ENCODE peak calls at places on chromosome 11, in four cellular contexts. J is Karpas-422, U is right cardiac atrium, N is stomach. Q is an unnamed sample.

GRCh38 chr11:74055938-74056337 is 47.1 kb upstream of the UCP3 start:
- DNase-seq in J (no peak), N (no peak), U (no peak), Q (peak; percentile 83)

GRCh38 chr11:78022397-78023396 is at the start of gene KCTD14:
- DNase-seq in J (no peak), N (peak; percentile 75), U (peak; percentile 74), Q (no peak)

GRCh38 chr11:119376197-119376847 is 5.2 kb downstream of the USP2 start:
- DNase-seq in U (peak; percentile 80), J (no peak), N (peak; percentile 84), Q (peak; percentile 69)

GRCh38 chr11:130937051-130937450 is 20.8 kb upstream of the SNX19 start:
- DNase-seq in N (no peak), J (no peak), U (no peak), Q (peak; percentile 60)

GRCh38 chr11:75270896-75271415 is 30.4 kb downstream of the TPBGL start:
- DNase-seq in U (peak; percentile 22), N (no peak), J (peak; percentile 63), Q (peak; percentile 34)

GRCh38 chr11:125279680-125280079 is 115.1 kb downstream of the PKNOX2 start:
- DNase-seq in N (no peak), J (no peak), U (no peak), Q (no peak)

GRCh38 chr11:75113049-75113448 is 16.4 kb upstream of the OR2AT4 start:
- DNase-seq in U (no peak), N (no peak), J (no peak), Q (no peak)

GRCh38 chr11:15336016-15336415 is 221.3 kb downstream of the INSC start:
- DNase-seq in J (no peak), U (no peak), N (no peak), Q (peak; percentile 26)

GRCh38 chr11:26849009-26849408 is 127.1 kb upstream of the SLC5A12 start:
- DNase-seq in U (peak; percentile 56), J (no peak), N (no peak), Q (peak; percentile 6)

GRCh38 chr11:118104491-118104890 is 17.7 kb upstream of the SMIM35 start:
- DNase-seq in J (no peak), U (no peak), N (no peak), Q (no peak)

GRCh38 chr11:118099838-118100570 is 13.2 kb upstream of the SMIM35 start:
- DNase-seq in U (no peak), N (no peak), J (no peak), Q (no peak)

GRCh38 chr11:118102721-118103261 is 16.0 kb upstream of the SMIM35 start:
- DNase-seq in U (no peak), J (no peak), N (no peak), Q (no peak)

GRCh38 chr11:118098996-118099837 is 12.5 kb upstream of the SMIM35 start:
- DNase-seq in N (no peak), J (no peak), U (no peak), Q (no peak)

GRCh38 chr11:118100691-118101232 is 14.0 kb upstream of the SMIM35 start:
- DNase-seq in J (no peak), U (no peak), N (no peak), Q (no peak)
- H3K27me3 ChIP-seq in J (no peaks in the 10 kb centered on the region), U (no peaks in the 10 kb centered on the region), N (peaks cover 13% of the 10 kb centered on the region), Q (no peaks in the 10 kb centered on the region)

GRCh38 chr11:7219457-7219856 is 32.2 kb upstream of the SYT9 start:
- DNase-seq in U (no peak), N (no peak), J (no peak), Q (no peak)
- H3K27me3 ChIP-seq in U (no peaks in the 10 kb centered on the region), N (peaks cover 10% of the 10 kb centered on the region), J (no peaks in the 10 kb centered on the region), Q (peaks cover 1% of the 10 kb centered on the region)

GRCh38 chr11:128522943-128523518 is 64.3 kb downstream of the ETS1 start:
- DNase-seq in N (no peak), U (no peak), J (peak; percentile 50), Q (no peak)
- H3K27me3 ChIP-seq in N (no peaks in the 10 kb centered on the region), U (no peaks in the 10 kb centered on the region), J (no peaks in the 10 kb centered on the region), Q (no peaks in the 10 kb centered on the region)

GRCh38 chr11:1831338-1832180 is 3.2 kb upstream of the SYT8 start:
- DNase-seq in J (no peak), U (no peak), N (no peak), Q (no peak)
- H3K27me3 ChIP-seq in J (no peaks in the 10 kb centered on the region), U (no peaks in the 10 kb centered on the region), N (peaks cover 39% of the 10 kb centered on the region), Q (no peaks in the 10 kb centered on the region)

GRCh38 chr11:64605248-64605560 is 14.2 kb downstream of the SLC22A12 start:
- DNase-seq in J (no peak), N (no peak), U (peak; percentile 28), Q (no peak)

GRCh38 chr11:64607381-64608259 is 16.6 kb downstream of the SLC22A12 start:
- DNase-seq in N (no peak), J (no peak), U (peak; percentile 71), Q (peak; percentile 1)

GRCh38 chr11:64606796-64607380 is 15.9 kb downstream of the SLC22A12 start:
- DNase-seq in N (no peak), U (peak; percentile 38), J (no peak), Q (no peak)

GRCh38 chr11:64604458-64605247 is 13.6 kb downstream of the SLC22A12 start:
- DNase-seq in U (peak; percentile 30), N (no peak), J (no peak), Q (no peak)

DNA sequence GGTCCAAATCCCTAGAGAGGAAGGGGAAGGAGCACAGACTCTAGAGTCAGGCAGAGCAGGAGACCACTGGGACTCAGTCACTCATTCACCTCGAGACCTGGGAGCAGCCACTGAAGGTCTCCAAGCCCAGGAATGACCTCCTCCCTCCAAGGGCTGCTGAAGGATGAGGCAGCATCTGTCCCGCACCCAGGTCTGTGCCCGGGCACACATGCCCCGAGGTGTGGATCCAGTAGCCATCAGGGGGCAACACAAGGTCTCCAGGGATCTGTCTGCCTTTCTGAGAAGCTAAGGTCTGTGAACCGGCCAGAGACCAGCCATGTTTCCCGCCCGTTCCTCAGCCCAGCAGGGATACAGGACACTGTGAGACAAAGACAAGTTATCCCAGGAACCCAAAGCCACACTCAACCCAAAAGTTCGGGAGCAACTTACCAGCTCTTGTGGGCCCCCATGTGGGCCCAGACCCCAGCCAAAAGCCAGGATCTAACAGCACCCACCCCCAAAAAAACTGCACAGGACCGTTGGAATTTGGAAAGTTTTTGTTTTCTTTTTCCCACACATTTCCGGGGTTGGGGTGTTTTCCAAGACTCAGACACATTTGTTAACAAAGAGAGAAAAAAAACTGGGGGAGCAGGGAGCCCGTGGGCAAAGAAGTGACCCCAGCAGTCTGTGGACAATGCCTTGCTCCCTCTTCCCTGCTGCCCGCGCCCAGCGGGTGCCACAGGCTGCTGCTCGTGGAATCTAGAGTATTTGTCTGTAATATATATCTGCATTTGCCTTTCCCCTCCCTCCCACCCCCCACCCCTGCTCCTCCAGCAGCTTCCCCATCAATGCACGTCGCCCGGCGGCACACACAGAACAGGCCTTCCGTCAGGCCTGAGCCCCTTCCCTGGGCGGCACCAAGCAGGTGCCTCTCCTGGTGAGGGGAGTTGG is 14.9 kb downstream of the SLC22A12 start:
- DNase-seq in U (peak; percentile 44), N (no peak), J (no peak), Q (no peak)
- H3K27me3 ChIP-seq in U (no peaks in the 10 kb centered on the region), N (peaks cover 42% of the 10 kb centered on the region), J (no peaks in the 10 kb centered on the region), Q (peaks cover 5% of the 10 kb centered on the region)